ENCODE peak calls at places on chromosomes 16 and 17, in five cellular contexts. P is K562, C is SK-N-SH, I is GM12878, M is H1. H is an unnamed sample.
A peak's percentile ranks its signal among the peaks of the same experiment; 100 is the strongest.

GRCh38 chr16:27918755-27919154 is 144.8 kb downstream of the GSG1L start:
- DNase-seq in P (no peak), I (no peak), M (no peak), C (no peak), H (no peak)

GRCh38 chr16:46730801-46731690 is 17.1 kb downstream of the MYLK3 start:
- DNase-seq in C (no peak), M (no peak), P (no peak), I (no peak), H (no peak)

GRCh38 chr17:52986056-52986662 is 827.6 kb upstream of the CA10 start:
- DNase-seq in P (no peak), C (no peak), M (no peak), I (no peak), H (no peak)

GRCh38 chr17:77555741-77556291 is 402.7 kb upstream of the TNRC6C start:
- DNase-seq in P (no peak), I (no peak), C (peak; percentile 92), M (no peak), H (no peak)

GRCh38 chr17:8465381-8466158 is 29.9 kb downstream of the NDEL1 start:
- DNase-seq in P (no peak), I (no peak), C (no peak), M (no peak), H (no peak)

GRCh38 chr16:67030221-67030962 is 1.4 kb downstream of the CBFB start:
- DNase-seq in C (no peak), P (no peak), I (no peak), M (no peak), H (no peak)

GRCh38 chr16:28876973-28877641 is 1.2 kb upstream of the ATP2A1 start:
- DNase-seq in I (no peak), C (no peak), P (no peak), M (no peak), H (no peak)

GRCh38 chr16:4682616-4683254 is 10.6 kb upstream of the NUDT16L1 start:
- DNase-seq in P (peak; percentile 65), I (no peak), C (peak; percentile 78), M (peak; percentile 50), H (peak; percentile 65)

GRCh38 chr17:46818319-46818928 is at the start of gene WNT3:
- DNase-seq in M (no peak), I (no peak), P (peak; percentile 88), C (peak; percentile 82), H (no peak)

GRCh38 chr17:81960130-81960958 is 643 bp downstream of the NOTUM start:
- DNase-seq in P (peak; percentile 36), I (no peak), M (no peak), C (no peak), H (no peak)

GRCh38 chr17:2075336-2076056 is 20.6 kb downstream of the HIC1 start:
- DNase-seq in P (no peak), M (no peak), C (peak; percentile 78), I (no peak), H (no peak)

GRCh38 chr17:83189673-83190385 is 110.4 kb downstream of the METRNL start:
- DNase-seq in M (no peak), C (no peak), I (no peak), P (no peak), H (peak; percentile 60)

GRCh38 chr17:4543557-4544026 is 11.6 kb downstream of the MYBBP1A start:
- DNase-seq in M (no peak), C (no peak), P (no peak), I (no peak), H (no peak)

GRCh38 chr17:64008346-64008745 is 10.2 kb downstream of the PRR29 start:
- DNase-seq in M (no peak), C (no peak), P (no peak), I (no peak), H (no peak)
- TF ChIP-seq CHD2 in M (no peak), C (no peak), P (no peak), I (no peak), H (no peak)

DNA sequence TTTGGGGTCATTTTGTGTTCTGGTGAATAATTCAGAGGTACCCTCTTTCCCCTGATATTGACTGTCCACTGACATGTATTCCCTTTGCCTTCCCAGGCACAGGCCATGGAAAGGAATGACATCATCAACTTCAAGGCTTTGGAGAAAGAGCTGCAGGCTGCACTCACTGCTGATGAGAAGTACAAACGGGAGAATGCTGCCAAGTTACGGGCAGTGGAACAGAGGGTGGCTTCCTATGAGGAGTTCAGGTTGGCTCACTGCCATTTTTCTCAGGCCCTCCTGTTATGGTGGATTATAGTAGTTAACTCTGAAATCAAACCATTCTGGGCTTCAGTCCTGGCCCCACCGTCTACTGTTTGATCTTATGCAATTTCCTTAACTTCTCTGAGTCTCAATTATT is 1.6 kb upstream of the EFTUD2 start:
- DNase-seq in I (no peak), P (no peak), C (no peak), M (no peak), H (no peak)
- TF ChIP-seq YY1 in I (no peak), P (no peak), C (no peak), M (no peak), H (no peak)

GRCh38 chr17:16953841-16954240 is 18.1 kb downstream of the TNFRSF13B start:
- DNase-seq in C (no peak), M (no peak), P (no peak), I (no peak), H (no peak)
- TF ChIP-seq CHD2 in C (no peak), M (no peak), P (no peak), I (no peak), H (no peak)

GRCh38 chr16:48602357-48603014 is 7.5 kb downstream of the N4BP1 start:
- DNase-seq in M (no peak), P (no peak), I (no peak), C (no peak), H (no peak)

GRCh38 chr16:48607056-48607825 is 2.7 kb downstream of the N4BP1 start:
- DNase-seq in I (no peak), C (no peak), M (no peak), P (no peak), H (no peak)

GRCh38 chr16:48608452-48608851 is 1.5 kb downstream of the N4BP1 start:
- DNase-seq in M (no peak), P (no peak), C (no peak), I (peak; percentile 61), H (no peak)

GRCh38 chr16:48605518-48606110 is 4.4 kb downstream of the N4BP1 start:
- DNase-seq in P (no peak), I (no peak), C (no peak), M (no peak), H (no peak)

GRCh38 chr16:48603647-48604376 is 6.2 kb downstream of the N4BP1 start:
- DNase-seq in C (no peak), M (no peak), I (no peak), P (no peak), H (no peak)
- TF ChIP-seq YY1 in C (no peak), M (no peak), I (no peak), P (no peak), H (no peak)

GRCh38 chr16:15518412-15519351 is 84.3 kb downstream of the BMERB1 start:
- DNase-seq in M (no peak), I (no peak), C (no peak), P (no peak), H (no peak)
- TF ChIP-seq CHD2 in M (no peak), I (no peak), C (no peak), P (no peak), H (no peak)

DNA sequence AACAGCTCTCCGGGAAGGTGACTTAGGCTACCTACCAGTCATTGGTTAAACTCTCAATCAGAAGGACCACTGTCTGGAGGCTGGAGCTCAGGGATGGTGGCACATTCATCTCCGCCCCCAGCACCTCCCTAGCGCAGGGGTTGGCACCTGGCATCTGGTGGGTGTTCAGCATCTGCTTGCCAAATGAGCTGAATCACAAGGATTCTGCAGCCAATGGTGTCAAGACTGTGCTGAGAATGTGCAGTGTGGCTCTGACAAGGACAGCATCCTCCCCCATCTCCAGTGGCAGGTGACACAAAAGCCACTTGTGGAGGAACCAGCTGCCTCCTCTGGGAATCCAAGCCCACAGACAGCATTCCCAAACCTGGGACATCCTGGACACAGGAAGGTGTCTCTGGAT is 35.2 kb downstream of the PLXDC1 start:
- DNase-seq in P (no peak), M (no peak), C (no peak), I (no peak), H (no peak)
- TF ChIP-seq YY1 in P (no peak), M (no peak), C (no peak), I (no peak), H (no peak)